ENCODE peak calls at places on chromosome 14, in five cellular contexts. One of them, this sample, is unnamed. For H3K27me3, the result is how much of the 10 kb centered on the place peaks cover.

GRCh38 chr14:69651653-69652052 is 40.3 kb downstream of the SUSD6 start:
- DNase-seq in Peyer's patch: no peak
- DNase-seq in hepatocyte: peak
- DNase-seq in CD4-positive, alpha-beta memory T cell: no peak
- DNase-seq in cardiac muscle cell: no peak
- DNase-seq in this sample: no peak

GRCh38 chr14:81694419-81694818 is 160.8 kb upstream of the SEL1L start:
- DNase-seq in Peyer's patch: no peak
- DNase-seq in hepatocyte: no peak
- DNase-seq in CD4-positive, alpha-beta memory T cell: no peak
- DNase-seq in cardiac muscle cell: no peak
- DNase-seq in this sample: no peak

GRCh38 chr14:67717048-67717447 is 15.4 kb downstream of the RDH12 start:
- DNase-seq in Peyer's patch: no peak
- DNase-seq in hepatocyte: no peak
- DNase-seq in CD4-positive, alpha-beta memory T cell: no peak
- DNase-seq in cardiac muscle cell: no peak
- DNase-seq in this sample: no peak

GRCh38 chr14:24063263-24063836 is 8.0 kb upstream of the CPNE6 start:
- DNase-seq in Peyer's patch: no peak
- DNase-seq in hepatocyte: no peak
- DNase-seq in CD4-positive, alpha-beta memory T cell: no peak
- DNase-seq in cardiac muscle cell: no peak
- DNase-seq in this sample: no peak

GRCh38 chr14:22900088-22900799 is 17.2 kb downstream of the REM2 start:
- DNase-seq in Peyer's patch: peak
- DNase-seq in hepatocyte: peak
- DNase-seq in CD4-positive, alpha-beta memory T cell: peak
- DNase-seq in cardiac muscle cell: peak
- DNase-seq in this sample: no peak

GRCh38 chr14:77342726-77343397 is 22.0 kb downstream of the GSTZ1 start:
- DNase-seq in Peyer's patch: no peak
- DNase-seq in hepatocyte: no peak
- DNase-seq in CD4-positive, alpha-beta memory T cell: no peak
- DNase-seq in cardiac muscle cell: no peak
- DNase-seq in this sample: no peak

GRCh38 chr14:63777024-63777423 is 49.2 kb upstream of the SGPP1 start:
- DNase-seq in Peyer's patch: no peak
- DNase-seq in hepatocyte: peak
- DNase-seq in CD4-positive, alpha-beta memory T cell: no peak
- DNase-seq in cardiac muscle cell: peak
- DNase-seq in this sample: no peak

GRCh38 chr14:103124501-103125001 is 1.3 kb downstream of the TNFAIP2 start:
- DNase-seq in Peyer's patch: no peak
- DNase-seq in hepatocyte: no peak
- DNase-seq in CD4-positive, alpha-beta memory T cell: no peak
- DNase-seq in cardiac muscle cell: no peak
- DNase-seq in this sample: no peak

GRCh38 chr14:74977164-74977900 is 21.9 kb upstream of the PGF start:
- DNase-seq in Peyer's patch: no peak
- DNase-seq in hepatocyte: no peak
- DNase-seq in CD4-positive, alpha-beta memory T cell: no peak
- DNase-seq in cardiac muscle cell: no peak
- DNase-seq in this sample: no peak

GRCh38 chr14:104882325-104882973 is 17.4 kb downstream of the CEP170B start:
- DNase-seq in Peyer's patch: no peak
- DNase-seq in hepatocyte: peak
- DNase-seq in CD4-positive, alpha-beta memory T cell: no peak
- DNase-seq in cardiac muscle cell: no peak
- DNase-seq in this sample: no peak

GRCh38 chr14:68982581-68982980 is 3.5 kb upstream of the ACTN1 start:
- DNase-seq in Peyer's patch: no peak
- DNase-seq in hepatocyte: no peak
- DNase-seq in CD4-positive, alpha-beta memory T cell: no peak
- DNase-seq in cardiac muscle cell: peak
- DNase-seq in this sample: no peak

GRCh38 chr14:103518416-103519042 is 4.1 kb downstream of the CKB start:
- DNase-seq in Peyer's patch: peak
- DNase-seq in hepatocyte: peak
- DNase-seq in CD4-positive, alpha-beta memory T cell: peak
- DNase-seq in cardiac muscle cell: peak
- DNase-seq in this sample: peak

GRCh38 chr14:57871487-57872080 is 5.7 kb upstream of the SLC35F4 start:
- DNase-seq in Peyer's patch: no peak
- DNase-seq in hepatocyte: peak
- DNase-seq in CD4-positive, alpha-beta memory T cell: no peak
- DNase-seq in cardiac muscle cell: peak
- DNase-seq in this sample: no peak

GRCh38 chr14:103543721-103544626 is 15.0 kb downstream of the TRMT61A start:
- DNase-seq in Peyer's patch: no peak
- DNase-seq in hepatocyte: no peak
- DNase-seq in CD4-positive, alpha-beta memory T cell: no peak
- DNase-seq in cardiac muscle cell: peak
- DNase-seq in this sample: no peak

GRCh38 chr14:72957213-72957612 is 30.9 kb downstream of the DCAF4 start:
- DNase-seq in Peyer's patch: no peak
- DNase-seq in hepatocyte: no peak
- DNase-seq in CD4-positive, alpha-beta memory T cell: no peak
- DNase-seq in cardiac muscle cell: no peak
- DNase-seq in this sample: no peak

GRCh38 chr14:24095196-24096068 is 1.3 kb downstream of the PCK2 start:
- DNase-seq in Peyer's patch: peak
- DNase-seq in hepatocyte: peak
- DNase-seq in CD4-positive, alpha-beta memory T cell: peak
- DNase-seq in cardiac muscle cell: peak
- DNase-seq in this sample: no peak

GRCh38 chr14:56172571-56172971 is 54.4 kb downstream of the PELI2 start:
- DNase-seq in Peyer's patch: no peak
- DNase-seq in hepatocyte: no peak
- DNase-seq in CD4-positive, alpha-beta memory T cell: no peak
- DNase-seq in cardiac muscle cell: peak
- DNase-seq in this sample: no peak

GRCh38 chr14:84806627-84807026 is 723.3 kb upstream of the FLRT2 start:
- DNase-seq in Peyer's patch: no peak
- DNase-seq in hepatocyte: no peak
- DNase-seq in CD4-positive, alpha-beta memory T cell: no peak
- DNase-seq in cardiac muscle cell: peak
- DNase-seq in this sample: no peak

GRCh38 chr14:70032447-70032846 is 153.2 kb downstream of the SMOC1 start:
- DNase-seq in Peyer's patch: no peak
- DNase-seq in hepatocyte: no peak
- DNase-seq in CD4-positive, alpha-beta memory T cell: no peak
- DNase-seq in cardiac muscle cell: no peak
- DNase-seq in this sample: peak

GRCh38 chr14:21241218-21241819 is 27.9 kb downstream of the HNRNPC start:
- DNase-seq in Peyer's patch: no peak
- DNase-seq in hepatocyte: peak
- DNase-seq in CD4-positive, alpha-beta memory T cell: no peak
- DNase-seq in cardiac muscle cell: peak
- DNase-seq in this sample: no peak

GRCh38 chr14:92425101-92425500 is 88.5 kb upstream of the RIN3 start:
- DNase-seq in Peyer's patch: no peak
- DNase-seq in hepatocyte: no peak
- DNase-seq in CD4-positive, alpha-beta memory T cell: no peak
- DNase-seq in cardiac muscle cell: peak
- DNase-seq in this sample: no peak

GRCh38 chr14:102320033-102320660 is 601 bp downstream of the ZNF839 start:
- DNase-seq in Peyer's patch: peak
- DNase-seq in hepatocyte: peak
- DNase-seq in CD4-positive, alpha-beta memory T cell: peak
- DNase-seq in cardiac muscle cell: peak
- DNase-seq in this sample: no peak

GRCh38 chr14:61751475-61751989 is 10.7 kb upstream of the SNAPC1 start:
- DNase-seq in Peyer's patch: no peak
- DNase-seq in hepatocyte: no peak
- DNase-seq in CD4-positive, alpha-beta memory T cell: no peak
- DNase-seq in cardiac muscle cell: peak
- DNase-seq in this sample: no peak

GRCh38 chr14:103657466-103657865 is 28.5 kb downstream of the KLC1 start:
- DNase-seq in Peyer's patch: no peak
- DNase-seq in hepatocyte: no peak
- DNase-seq in CD4-positive, alpha-beta memory T cell: no peak
- DNase-seq in cardiac muscle cell: peak
- DNase-seq in this sample: no peak

GRCh38 chr14:38291681-38292459 is 36.0 kb upstream of the CLEC14A start:
- DNase-seq in Peyer's patch: no peak
- DNase-seq in hepatocyte: no peak
- DNase-seq in CD4-positive, alpha-beta memory T cell: no peak
- DNase-seq in cardiac muscle cell: peak
- DNase-seq in this sample: no peak

GRCh38 chr14:50237448-50237847 is 6.1 kb upstream of the SOS2 start:
- DNase-seq in Peyer's patch: no peak
- DNase-seq in hepatocyte: no peak
- DNase-seq in CD4-positive, alpha-beta memory T cell: no peak
- DNase-seq in cardiac muscle cell: no peak
- DNase-seq in this sample: no peak

GRCh38 chr14:36660736-36661505 is 739 bp upstream of the PAX9 start:
- DNase-seq in Peyer's patch: no peak
- DNase-seq in hepatocyte: no peak
- DNase-seq in CD4-positive, alpha-beta memory T cell: no peak
- DNase-seq in cardiac muscle cell: no peak
- DNase-seq in this sample: no peak

GRCh38 chr14:36662543-36663403 is 1.1 kb downstream of the PAX9 start:
- DNase-seq in Peyer's patch: no peak
- DNase-seq in hepatocyte: no peak
- DNase-seq in CD4-positive, alpha-beta memory T cell: no peak
- DNase-seq in cardiac muscle cell: no peak
- DNase-seq in this sample: no peak

GRCh38 chr14:36659822-36660735 is 1.6 kb upstream of the PAX9 start:
- DNase-seq in Peyer's patch: no peak
- DNase-seq in hepatocyte: no peak
- DNase-seq in CD4-positive, alpha-beta memory T cell: no peak
- DNase-seq in cardiac muscle cell: no peak
- DNase-seq in this sample: no peak

GRCh38 chr14:36662258-36662542 is 540 bp downstream of the PAX9 start:
- DNase-seq in Peyer's patch: no peak
- DNase-seq in hepatocyte: no peak
- DNase-seq in CD4-positive, alpha-beta memory T cell: no peak
- DNase-seq in cardiac muscle cell: no peak
- DNase-seq in this sample: no peak

DNA sequence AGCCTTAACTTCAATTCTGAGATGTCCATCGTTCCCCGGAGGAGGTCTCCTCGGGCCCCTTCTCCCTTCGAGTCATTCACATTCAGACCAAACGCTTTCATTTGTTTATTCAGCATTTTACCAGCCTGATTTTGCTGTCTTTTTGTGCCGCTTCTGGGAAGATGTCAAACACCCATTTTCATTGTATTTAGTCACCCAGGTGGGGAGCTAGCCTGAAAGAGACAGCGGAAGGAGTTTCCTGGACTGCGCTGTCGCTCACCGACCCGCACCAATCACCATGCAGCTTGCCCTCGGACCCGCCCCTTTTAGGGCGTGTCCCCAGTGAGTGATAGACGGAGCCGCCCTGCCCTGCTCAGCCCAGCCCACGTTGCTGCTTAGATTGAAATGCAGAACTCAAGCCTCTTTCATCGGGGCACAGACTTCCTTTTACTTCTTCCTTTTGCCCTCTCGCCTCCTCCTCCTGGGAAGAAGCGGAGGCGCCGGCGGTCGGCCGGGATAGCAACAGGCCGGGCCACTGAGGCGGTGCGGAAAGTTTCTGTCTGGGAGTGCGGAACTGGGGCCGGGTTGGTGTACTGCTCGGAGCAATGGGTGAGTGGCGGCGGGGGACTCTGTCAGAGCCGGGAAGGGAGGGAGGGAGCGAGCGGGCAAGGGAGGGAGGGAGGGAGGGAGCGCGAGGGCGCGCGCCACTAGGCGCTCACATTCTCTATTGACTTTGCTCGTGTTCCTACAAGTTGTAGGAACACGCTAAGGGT is at the start of gene PAX9:
- DNase-seq in Peyer's patch: no peak
- DNase-seq in hepatocyte: peak
- DNase-seq in CD4-positive, alpha-beta memory T cell: peak
- DNase-seq in cardiac muscle cell: peak
- DNase-seq in this sample: no peak
- H3K27me3 ChIP-seq in Peyer's patch: under half
- H3K27me3 ChIP-seq in hepatocyte: half or more
- H3K27me3 ChIP-seq in CD4-positive, alpha-beta memory T cell: under half
- H3K27me3 ChIP-seq in cardiac muscle cell: half or more
- H3K27me3 ChIP-seq in this sample: half or more

DNA sequence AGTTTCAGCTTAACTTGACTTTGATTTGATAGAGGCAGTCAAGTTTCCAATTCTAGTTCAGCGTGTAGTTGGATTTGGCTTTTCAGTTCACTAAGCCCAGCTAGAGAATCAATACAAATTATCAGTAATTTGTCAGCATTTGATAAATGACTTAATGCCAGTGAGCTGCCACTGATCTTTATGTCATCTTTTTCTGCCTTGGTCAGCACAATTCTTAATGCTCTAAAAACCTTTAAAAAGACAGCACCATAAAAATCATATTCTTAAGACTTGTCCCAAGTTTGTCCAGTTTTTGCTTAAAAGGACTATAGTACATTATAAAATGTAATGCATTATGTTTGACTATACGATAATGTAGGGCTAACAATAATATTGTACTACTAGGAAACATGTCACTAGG is 920.5 kb downstream of the LRFN5 start:
- DNase-seq in Peyer's patch: no peak
- DNase-seq in hepatocyte: no peak
- DNase-seq in CD4-positive, alpha-beta memory T cell: no peak
- DNase-seq in cardiac muscle cell: no peak
- DNase-seq in this sample: no peak
- H3K27me3 ChIP-seq in Peyer's patch: under half
- H3K27me3 ChIP-seq in hepatocyte: under half
- H3K27me3 ChIP-seq in CD4-positive, alpha-beta memory T cell: under half
- H3K27me3 ChIP-seq in cardiac muscle cell: under half
- H3K27me3 ChIP-seq in this sample: under half

DNA sequence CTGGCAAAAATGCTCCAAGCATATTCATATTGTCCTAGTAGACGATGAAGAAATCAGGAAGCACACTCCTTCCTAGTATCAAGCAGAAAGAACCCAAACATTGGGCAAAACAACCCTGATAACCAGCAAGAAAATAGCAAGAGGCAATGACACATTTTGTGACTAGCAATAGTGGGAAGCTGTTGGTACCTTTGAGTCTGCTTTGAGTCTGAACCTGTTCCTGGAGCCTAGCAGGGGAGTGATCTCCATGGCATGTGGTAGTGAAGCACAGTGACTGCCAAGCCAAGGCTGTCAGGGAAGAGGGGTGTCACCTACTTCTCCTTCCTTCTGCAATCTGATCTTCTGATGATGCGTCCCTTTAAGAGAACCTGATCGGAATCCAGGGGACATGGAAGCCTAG is 533.9 kb downstream of the VRK1 start:
- DNase-seq in Peyer's patch: no peak
- DNase-seq in hepatocyte: no peak
- DNase-seq in CD4-positive, alpha-beta memory T cell: no peak
- DNase-seq in cardiac muscle cell: no peak
- DNase-seq in this sample: no peak
- H3K27me3 ChIP-seq in Peyer's patch: under half
- H3K27me3 ChIP-seq in hepatocyte: under half
- H3K27me3 ChIP-seq in CD4-positive, alpha-beta memory T cell: under half
- H3K27me3 ChIP-seq in cardiac muscle cell: under half
- H3K27me3 ChIP-seq in this sample: under half

DNA sequence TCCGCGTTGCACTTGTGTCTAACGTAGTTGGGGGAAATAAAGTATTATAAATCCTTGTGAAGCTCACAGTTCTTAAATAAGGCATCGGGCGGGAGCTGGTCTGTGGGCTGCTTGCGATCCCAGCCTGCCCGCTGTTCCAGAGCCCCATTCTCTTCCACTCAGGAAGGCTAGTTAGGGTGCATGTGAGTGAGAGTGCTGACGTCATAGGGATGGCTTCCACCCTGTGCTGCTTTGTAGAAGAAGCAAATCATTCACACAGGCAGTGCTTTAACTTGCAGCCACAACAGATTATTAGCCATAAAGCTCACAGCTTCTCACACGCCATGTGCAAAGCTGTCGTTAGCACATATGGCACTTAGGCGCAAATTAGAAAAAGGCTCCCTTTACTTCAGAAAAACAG is 87.8 kb downstream of the EML1 start:
- DNase-seq in Peyer's patch: no peak
- DNase-seq in hepatocyte: no peak
- DNase-seq in CD4-positive, alpha-beta memory T cell: no peak
- DNase-seq in cardiac muscle cell: no peak
- DNase-seq in this sample: no peak
- H3K27me3 ChIP-seq in Peyer's patch: under half
- H3K27me3 ChIP-seq in hepatocyte: under half
- H3K27me3 ChIP-seq in CD4-positive, alpha-beta memory T cell: under half
- H3K27me3 ChIP-seq in cardiac muscle cell: under half
- H3K27me3 ChIP-seq in this sample: under half

This sample was measured in iPS DF 6.9.